ENCODE peak calls at places on chromosomes 2 and 18, in four cellular contexts. One of them, this sample, is unnamed.

GRCh38 chr18:8140841-8141501 is 468.3 kb upstream of the RAB12 start:
- DNase-seq in stimulated activated naive CD8-positive, alpha-beta T cell treated with anti-CD3 and anti-CD28 coated beads, Interleukin-15, Interleukin-2, amounts not matched to agents 100 U/mL and 50 U/mL, for 24 hours: no peak
- DNase-seq in brain pericyte: no peak
- DNase-seq in hippocampal formation: no peak
- DNase-seq in this sample: no peak

GRCh38 chr2:232875256-232876070 is 5.4 kb downstream of the SNORC start:
- DNase-seq in stimulated activated naive CD8-positive, alpha-beta T cell treated with anti-CD3 and anti-CD28 coated beads, Interleukin-15, Interleukin-2, amounts not matched to agents 100 U/mL and 50 U/mL, for 24 hours: no peak
- DNase-seq in brain pericyte: no peak
- DNase-seq in hippocampal formation: peak
- DNase-seq in this sample: no peak

GRCh38 chr18:50338122-50338521 is 36.7 kb upstream of the SKA1 start:
- DNase-seq in stimulated activated naive CD8-positive, alpha-beta T cell treated with anti-CD3 and anti-CD28 coated beads, Interleukin-15, Interleukin-2, amounts not matched to agents 100 U/mL and 50 U/mL, for 24 hours: no peak
- DNase-seq in brain pericyte: no peak
- DNase-seq in hippocampal formation: no peak
- DNase-seq in this sample: no peak

GRCh38 chr2:145123606-145124005 is 603.7 kb upstream of the ZEB2 start:
- DNase-seq in stimulated activated naive CD8-positive, alpha-beta T cell treated with anti-CD3 and anti-CD28 coated beads, Interleukin-15, Interleukin-2, amounts not matched to agents 100 U/mL and 50 U/mL, for 24 hours: no peak
- DNase-seq in brain pericyte: no peak
- DNase-seq in hippocampal formation: no peak
- DNase-seq in this sample: no peak

GRCh38 chr18:22551536-22552151 is 133.9 kb upstream of the CTAGE1 start:
- DNase-seq in stimulated activated naive CD8-positive, alpha-beta T cell treated with anti-CD3 and anti-CD28 coated beads, Interleukin-15, Interleukin-2, amounts not matched to agents 100 U/mL and 50 U/mL, for 24 hours: no peak
- DNase-seq in brain pericyte: no peak
- DNase-seq in hippocampal formation: no peak
- DNase-seq in this sample: peak

GRCh38 chr2:241010531-241011295 is 12.3 kb downstream of the SNED1 start:
- DNase-seq in stimulated activated naive CD8-positive, alpha-beta T cell treated with anti-CD3 and anti-CD28 coated beads, Interleukin-15, Interleukin-2, amounts not matched to agents 100 U/mL and 50 U/mL, for 24 hours: peak
- DNase-seq in brain pericyte: no peak
- DNase-seq in hippocampal formation: no peak
- DNase-seq in this sample: no peak

GRCh38 chr2:223416826-223417610 is 185.1 kb downstream of the SCG2 start:
- DNase-seq in stimulated activated naive CD8-positive, alpha-beta T cell treated with anti-CD3 and anti-CD28 coated beads, Interleukin-15, Interleukin-2, amounts not matched to agents 100 U/mL and 50 U/mL, for 24 hours: no peak
- DNase-seq in brain pericyte: no peak
- DNase-seq in hippocampal formation: no peak
- DNase-seq in this sample: no peak

GRCh38 chr18:70149156-70149555 is 56.3 kb downstream of the RTTN start:
- DNase-seq in stimulated activated naive CD8-positive, alpha-beta T cell treated with anti-CD3 and anti-CD28 coated beads, Interleukin-15, Interleukin-2, amounts not matched to agents 100 U/mL and 50 U/mL, for 24 hours: no peak
- DNase-seq in brain pericyte: no peak
- DNase-seq in hippocampal formation: no peak
- DNase-seq in this sample: no peak

GRCh38 chr2:205705511-205706397 is 23.5 kb downstream of the NRP2 start:
- DNase-seq in stimulated activated naive CD8-positive, alpha-beta T cell treated with anti-CD3 and anti-CD28 coated beads, Interleukin-15, Interleukin-2, amounts not matched to agents 100 U/mL and 50 U/mL, for 24 hours: no peak
- DNase-seq in brain pericyte: no peak
- DNase-seq in hippocampal formation: no peak
- DNase-seq in this sample: no peak

GRCh38 chr18:34495434-34495833 is 214.7 kb upstream of the DTNA start:
- DNase-seq in stimulated activated naive CD8-positive, alpha-beta T cell treated with anti-CD3 and anti-CD28 coated beads, Interleukin-15, Interleukin-2, amounts not matched to agents 100 U/mL and 50 U/mL, for 24 hours: no peak
- DNase-seq in brain pericyte: no peak
- DNase-seq in hippocampal formation: no peak
- DNase-seq in this sample: no peak

GRCh38 chr2:41475959-41476358 is 571.9 kb upstream of the PKDCC start:
- DNase-seq in stimulated activated naive CD8-positive, alpha-beta T cell treated with anti-CD3 and anti-CD28 coated beads, Interleukin-15, Interleukin-2, amounts not matched to agents 100 U/mL and 50 U/mL, for 24 hours: no peak
- DNase-seq in brain pericyte: no peak
- DNase-seq in hippocampal formation: no peak
- DNase-seq in this sample: no peak

GRCh38 chr2:96913398-96914202 is 43.7 kb upstream of the SEMA4C start:
- DNase-seq in stimulated activated naive CD8-positive, alpha-beta T cell treated with anti-CD3 and anti-CD28 coated beads, Interleukin-15, Interleukin-2, amounts not matched to agents 100 U/mL and 50 U/mL, for 24 hours: peak
- DNase-seq in brain pericyte: no peak
- DNase-seq in hippocampal formation: peak
- DNase-seq in this sample: no peak

GRCh38 chr2:37599688-37600525 is 71.5 kb downstream of the CDC42EP3 start:
- DNase-seq in stimulated activated naive CD8-positive, alpha-beta T cell treated with anti-CD3 and anti-CD28 coated beads, Interleukin-15, Interleukin-2, amounts not matched to agents 100 U/mL and 50 U/mL, for 24 hours: peak
- DNase-seq in brain pericyte: no peak
- DNase-seq in hippocampal formation: no peak
- DNase-seq in this sample: no peak

GRCh38 chr2:165933211-165933610 is 20.4 kb downstream of the TTC21B start:
- DNase-seq in stimulated activated naive CD8-positive, alpha-beta T cell treated with anti-CD3 and anti-CD28 coated beads, Interleukin-15, Interleukin-2, amounts not matched to agents 100 U/mL and 50 U/mL, for 24 hours: no peak
- DNase-seq in brain pericyte: no peak
- DNase-seq in hippocampal formation: no peak
- DNase-seq in this sample: no peak

GRCh38 chr18:61503688-61504087 is 170.5 kb downstream of the CDH20 start:
- DNase-seq in stimulated activated naive CD8-positive, alpha-beta T cell treated with anti-CD3 and anti-CD28 coated beads, Interleukin-15, Interleukin-2, amounts not matched to agents 100 U/mL and 50 U/mL, for 24 hours: no peak
- DNase-seq in brain pericyte: no peak
- DNase-seq in hippocampal formation: no peak
- DNase-seq in this sample: no peak

GRCh38 chr2:205169453-205169852 is 512.8 kb upstream of the NRP2 start:
- DNase-seq in stimulated activated naive CD8-positive, alpha-beta T cell treated with anti-CD3 and anti-CD28 coated beads, Interleukin-15, Interleukin-2, amounts not matched to agents 100 U/mL and 50 U/mL, for 24 hours: no peak
- DNase-seq in brain pericyte: no peak
- DNase-seq in hippocampal formation: no peak
- DNase-seq in this sample: no peak

GRCh38 chr2:138175066-138175465 is 210.8 kb downstream of the HNMT start:
- DNase-seq in stimulated activated naive CD8-positive, alpha-beta T cell treated with anti-CD3 and anti-CD28 coated beads, Interleukin-15, Interleukin-2, amounts not matched to agents 100 U/mL and 50 U/mL, for 24 hours: no peak
- DNase-seq in brain pericyte: no peak
- DNase-seq in hippocampal formation: no peak
- DNase-seq in this sample: no peak

GRCh38 chr2:27914046-27914792 is 23.7 kb downstream of the BABAM2 start:
- DNase-seq in stimulated activated naive CD8-positive, alpha-beta T cell treated with anti-CD3 and anti-CD28 coated beads, Interleukin-15, Interleukin-2, amounts not matched to agents 100 U/mL and 50 U/mL, for 24 hours: no peak
- DNase-seq in brain pericyte: no peak
- DNase-seq in hippocampal formation: no peak
- DNase-seq in this sample: no peak

GRCh38 chr2:143816927-143817326 is 687.7 kb downstream of the ARHGAP15 start:
- DNase-seq in stimulated activated naive CD8-positive, alpha-beta T cell treated with anti-CD3 and anti-CD28 coated beads, Interleukin-15, Interleukin-2, amounts not matched to agents 100 U/mL and 50 U/mL, for 24 hours: no peak
- DNase-seq in brain pericyte: no peak
- DNase-seq in hippocampal formation: no peak
- DNase-seq in this sample: no peak

GRCh38 chr2:215032153-215032552 is 106.3 kb downstream of the ABCA12 start:
- DNase-seq in stimulated activated naive CD8-positive, alpha-beta T cell treated with anti-CD3 and anti-CD28 coated beads, Interleukin-15, Interleukin-2, amounts not matched to agents 100 U/mL and 50 U/mL, for 24 hours: no peak
- DNase-seq in brain pericyte: no peak
- DNase-seq in hippocampal formation: no peak
- DNase-seq in this sample: no peak

GRCh38 chr2:231489990-231490389 is 25.7 kb upstream of the NCL start:
- DNase-seq in stimulated activated naive CD8-positive, alpha-beta T cell treated with anti-CD3 and anti-CD28 coated beads, Interleukin-15, Interleukin-2, amounts not matched to agents 100 U/mL and 50 U/mL, for 24 hours: peak
- DNase-seq in brain pericyte: no peak
- DNase-seq in hippocampal formation: no peak
- DNase-seq in this sample: no peak